ENCODE peak calls at places on chromosome X, in nine cellular contexts. O is left colon; K is naive B cell; B is heart right ventricle; J is activated CD4-positive, alpha-beta memory T cell treated with anti-CD3 and anti-CD28 coated beads, Interleukin-2, amount 10 ng/mL, durations not matched to agents 7 days and 5 days; N is RKO; S is GM20000; T is kidney epithelial cell; Z is nucleus accumbens. Y is an unnamed sample.

GRCh38 chrX:134570899-134571298 is 87.4 kb downstream of the PLAC1 start:
- DNase-seq in O (no peak), K (no peak), B (no peak), J (no peak), N (no peak), S (no peak), T (no peak), Z (no peak), Y (no peak)

GRCh38 chrX:63889001-63889400 is 104.0 kb upstream of the ARHGEF9 start:
- DNase-seq in O (no peak), K (no peak), B (no peak), J (no peak), N (peak; percentile 41), S (no peak), T (no peak), Z (no peak), Y (no peak)

GRCh38 chrX:49071877-49072711 is 1.7 kb downstream of the PRAF2 start:
- DNase-seq in O (peak; percentile 55), K (no peak), B (peak; percentile 74), J (no peak), N (no peak), S (peak; percentile 4), T (peak; percentile 21), Z (peak; percentile 38), Y (no peak)

GRCh38 chrX:154902408-154902807 is 16.3 kb downstream of the F8A1 start:
- DNase-seq in O (no peak), K (no peak), B (no peak), J (no peak), N (no peak), S (no peak), T (no peak), Z (no peak), Y (no peak)

GRCh38 chrX:155334486-155335316 is at the start of gene CLIC2:
- DNase-seq in O (peak; percentile 19), K (no peak), B (no peak), J (no peak), N (no peak), S (no peak), T (no peak), Z (no peak), Y (no peak)

GRCh38 chrX:42821803-42822443 is 44.0 kb upstream of the PPP1R2C start:
- DNase-seq in O (no peak), K (no peak), B (peak; percentile 8), J (no peak), N (no peak), S (no peak), T (no peak), Z (no peak), Y (no peak)

GRCh38 chrX:134671207-134671750 is 13.0 kb upstream of the PLAC1 start:
- DNase-seq in O (no peak), K (no peak), B (no peak), J (peak; percentile 16), N (no peak), S (no peak), T (no peak), Z (no peak), Y (no peak)

GRCh38 chrX:140141444-140142029 is 176.2 kb upstream of the CXorf66 start:
- DNase-seq in O (peak; percentile 9), K (peak; percentile 1), B (no peak), J (peak; percentile 24), N (peak; percentile 49), S (peak; percentile 20), T (no peak), Z (no peak), Y (no peak)

GRCh38 chrX:100658936-100659335 is 14.9 kb downstream of the SRPX2 start:
- DNase-seq in O (no peak), K (no peak), B (no peak), J (no peak), N (no peak), S (no peak), T (no peak), Z (no peak), Y (no peak)

GRCh38 chrX:123648028-123648810 is 84.6 kb downstream of the THOC2 start:
- DNase-seq in O (peak; percentile 23), K (peak; percentile 25), B (no peak), J (no peak), N (no peak), S (no peak), T (peak; percentile 38), Z (no peak), Y (peak; percentile 33)

GRCh38 chrX:9693307-9694001 is 72.2 kb downstream of the GPR143 start:
- DNase-seq in O (no peak), K (no peak), B (no peak), J (no peak), N (no peak), S (no peak), T (no peak), Z (no peak), Y (no peak)

GRCh38 chrX:151970661-151971060 is 3.8 kb downstream of the GABRE start:
- DNase-seq in O (peak; percentile 16), K (no peak), B (peak; percentile 71), J (no peak), N (no peak), S (no peak), T (no peak), Z (no peak), Y (no peak)

Y was measured in iPS DF 6.9.